ENCODE peak calls at places on chromosomes 11 and 22, in ten cellular contexts. V, N, B, T, D, I, J, R, X and U are unnamed samples. For H3K4me1, the result is how much of the 10 kb centered on the place peaks cover.

GRCh38 chr11:2168286-2169000 is 3.2 kb downstream of the TH start:
- DNase-seq in V (no peak), N (no peak), B (no peak), T (peak), D (no peak), I (no peak), J (no peak), R (no peak), X (no peak), U (no peak)

GRCh38 chr11:34929794-34930763 is 13.7 kb downstream of the PDHX start:
- DNase-seq in V (no peak), N (peak), B (peak), T (no peak), D (no peak), I (no peak), J (no peak), R (peak), X (no peak), U (no peak)

GRCh38 chr11:91978747-91979146 is 245.9 kb upstream of the FAT3 start:
- DNase-seq in V (no peak), N (no peak), B (no peak), T (no peak), D (no peak), I (no peak), J (peak), R (no peak), X (no peak), U (no peak)

GRCh38 chr11:93194673-93195291 is 3.0 kb downstream of the SLC36A4 start:
- DNase-seq in V (no peak), N (no peak), B (no peak), T (peak), D (no peak), I (no peak), J (no peak), R (no peak), X (no peak), U (no peak)

GRCh38 chr11:75644370-75644769 is 24.5 kb downstream of the MAP6 start:
- DNase-seq in V (no peak), N (no peak), B (no peak), T (no peak), D (no peak), I (no peak), J (no peak), R (no peak), X (no peak), U (no peak)

GRCh38 chr11:93521086-93521485 is 22.1 kb downstream of the SMCO4 start:
- DNase-seq in V (no peak), N (no peak), B (no peak), T (peak), D (peak), I (no peak), J (no peak), R (no peak), X (no peak), U (no peak)

GRCh38 chr11:72534859-72535547 is 100.7 kb upstream of the CLPB start:
- DNase-seq in V (no peak), N (no peak), B (no peak), T (no peak), D (no peak), I (no peak), J (no peak), R (peak), X (peak), U (no peak)

GRCh38 chr11:40162901-40163300 is 1296.6 kb downstream of the LRRC4C start:
- DNase-seq in V (no peak), N (no peak), B (no peak), T (peak), D (no peak), I (no peak), J (no peak), R (no peak), X (no peak), U (no peak)

GRCh38 chr11:126475627-126475991 is 120.1 kb downstream of the ST3GAL4 start:
- DNase-seq in V (no peak), N (no peak), B (no peak), T (no peak), D (no peak), I (no peak), J (no peak), R (no peak), X (no peak), U (no peak)

GRCh38 chr11:91742155-91742554 is 482.5 kb upstream of the FAT3 start:
- DNase-seq in V (no peak), N (no peak), B (no peak), T (no peak), D (no peak), I (no peak), J (no peak), R (no peak), X (no peak), U (no peak)

GRCh38 chr11:17405232-17406005 is 17.0 kb upstream of the KCNJ11 start:
- DNase-seq in V (peak), N (peak), B (peak), T (peak), D (no peak), I (peak), J (peak), R (peak), X (peak), U (peak)

GRCh38 chr11:14414470-14415461 is 55.8 kb upstream of the RRAS2 start:
- DNase-seq in V (no peak), N (no peak), B (no peak), T (no peak), D (no peak), I (peak), J (no peak), R (no peak), X (peak), U (no peak)

GRCh38 chr11:4090258-4090657 is 4.3 kb upstream of the RRM1 start:
- DNase-seq in V (no peak), N (no peak), B (no peak), T (no peak), D (no peak), I (no peak), J (no peak), R (no peak), X (no peak), U (no peak)

GRCh38 chr22:40436460-40437431 is 66.4 kb downstream of the SGSM3 start:
- DNase-seq in V (peak), N (no peak), B (no peak), T (no peak), D (peak), I (peak), J (peak), R (peak), X (peak), U (no peak)

GRCh38 chr11:47127213-47127612 is 49.5 kb downstream of the ARFGAP2 start:
- DNase-seq in V (no peak), N (no peak), B (no peak), T (no peak), D (no peak), I (no peak), J (no peak), R (peak), X (peak), U (no peak)

GRCh38 chr11:23471878-23472277 is 611.6 kb upstream of the CCDC179 start:
- DNase-seq in V (no peak), N (no peak), B (no peak), T (no peak), D (no peak), I (no peak), J (no peak), R (no peak), X (no peak), U (no peak)

GRCh38 chr22:36760716-36761115 is 15.2 kb downstream of the IFT27 start:
- DNase-seq in V (no peak), N (no peak), B (no peak), T (no peak), D (no peak), I (no peak), J (no peak), R (peak), X (no peak), U (no peak)

GRCh38 chr11:126345759-126346585 is 9.5 kb upstream of the ST3GAL4 start:
- DNase-seq in V (peak), N (peak), B (peak), T (peak), D (no peak), I (peak), J (no peak), R (peak), X (peak), U (peak)

GRCh38 chr11:80899381-80899780 is 1458.6 kb upstream of the TENM4 start:
- DNase-seq in V (no peak), N (no peak), B (no peak), T (no peak), D (no peak), I (no peak), J (peak), R (no peak), X (no peak), U (no peak)

GRCh38 chr22:20130319-20130718 is 1.3 kb upstream of the ZDHHC8 start:
- DNase-seq in V (no peak), N (no peak), B (no peak), T (no peak), D (no peak), I (no peak), J (no peak), R (peak), X (peak), U (no peak)

GRCh38 chr22:48572951-48573350 is 1254.7 kb downstream of the BRD1 start:
- DNase-seq in V (no peak), N (no peak), B (no peak), T (no peak), D (no peak), I (no peak), J (no peak), R (no peak), X (no peak), U (no peak)

GRCh38 chr11:124693142-124693541 is 19.4 kb downstream of the SPA17 start:
- DNase-seq in V (no peak), N (no peak), B (no peak), T (no peak), D (no peak), I (no peak), J (no peak), R (no peak), X (no peak), U (no peak)

GRCh38 chr22:28820885-28821284 is 20.5 kb upstream of the XBP1 start:
- DNase-seq in V (no peak), N (no peak), B (no peak), T (no peak), D (no peak), I (no peak), J (no peak), R (no peak), X (no peak), U (no peak)

GRCh38 chr22:28826921-28827320 is 26.6 kb upstream of the XBP1 start:
- DNase-seq in V (no peak), N (no peak), B (no peak), T (no peak), D (no peak), I (no peak), J (no peak), R (no peak), X (no peak), U (no peak)

GRCh38 chr22:28819253-28820096 is 19.1 kb upstream of the XBP1 start:
- DNase-seq in V (no peak), N (peak), B (peak), T (no peak), D (peak), I (no peak), J (no peak), R (peak), X (no peak), U (peak)

GRCh38 chr22:28821452-28821851 is 21.1 kb upstream of the XBP1 start:
- DNase-seq in V (no peak), N (no peak), B (no peak), T (no peak), D (no peak), I (no peak), J (no peak), R (no peak), X (no peak), U (peak)

DNA sequence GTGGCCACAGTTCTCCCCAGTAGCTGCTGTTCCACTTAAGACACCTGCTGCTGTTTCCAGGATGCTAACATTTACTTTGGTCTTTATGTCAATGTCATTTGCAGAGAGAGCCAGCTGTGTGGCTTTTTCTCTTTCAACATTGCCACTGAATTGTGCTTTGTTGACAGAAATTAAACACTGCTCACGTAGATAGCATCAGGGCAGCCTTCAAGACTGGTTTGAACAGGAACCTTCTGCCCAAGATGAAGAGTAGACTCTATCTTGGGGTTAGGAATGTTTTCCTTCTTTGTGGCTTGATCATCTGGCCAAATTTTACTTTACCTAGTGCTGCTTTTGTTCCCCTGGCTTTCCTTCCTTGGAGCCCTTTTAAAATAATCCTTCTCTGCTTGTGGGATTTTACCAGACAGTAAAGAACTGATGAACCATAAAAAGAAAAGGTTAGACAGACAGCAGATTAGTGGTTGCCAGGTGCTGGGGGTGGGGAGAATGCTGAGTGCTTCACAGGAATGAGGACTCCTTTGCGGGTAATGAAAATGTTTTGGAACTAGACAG is 22.6 kb upstream of the XBP1 start:
- DNase-seq in V (no peak), N (peak), B (peak), T (no peak), D (peak), I (no peak), J (no peak), R (peak), X (no peak), U (no peak)
- H3K4me1 ChIP-seq in V (under half), N (half or more), B (under half), T (under half), D (half or more), I (under half), J (under half), R (half or more), X (under half), U (half or more)

GRCh38 chr11:128666397-128666796 is 27.5 kb upstream of the FLI1 start:
- DNase-seq in V (no peak), N (no peak), B (no peak), T (no peak), D (no peak), I (no peak), J (no peak), R (no peak), X (no peak), U (no peak)

GRCh38 chr11:128669491-128669890 is 24.4 kb upstream of the FLI1 start:
- DNase-seq in V (no peak), N (no peak), B (no peak), T (no peak), D (no peak), I (peak), J (peak), R (no peak), X (no peak), U (no peak)

GRCh38 chr11:128664286-128664685 is 29.6 kb upstream of the FLI1 start:
- DNase-seq in V (no peak), N (no peak), B (no peak), T (no peak), D (no peak), I (no peak), J (no peak), R (no peak), X (peak), U (no peak)

GRCh38 chr11:128670631-128671030 is 23.2 kb upstream of the FLI1 start:
- DNase-seq in V (no peak), N (no peak), B (no peak), T (no peak), D (no peak), I (no peak), J (no peak), R (no peak), X (no peak), U (no peak)

GRCh38 chr11:128667873-128668272 is 26.0 kb upstream of the FLI1 start:
- DNase-seq in V (no peak), N (no peak), B (no peak), T (no peak), D (no peak), I (peak), J (no peak), R (no peak), X (no peak), U (no peak)
- H3K4me1 ChIP-seq in V (under half), N (under half), B (under half), T (under half), D (under half), I (under half), J (under half), R (under half), X (under half), U (under half)

DNA sequence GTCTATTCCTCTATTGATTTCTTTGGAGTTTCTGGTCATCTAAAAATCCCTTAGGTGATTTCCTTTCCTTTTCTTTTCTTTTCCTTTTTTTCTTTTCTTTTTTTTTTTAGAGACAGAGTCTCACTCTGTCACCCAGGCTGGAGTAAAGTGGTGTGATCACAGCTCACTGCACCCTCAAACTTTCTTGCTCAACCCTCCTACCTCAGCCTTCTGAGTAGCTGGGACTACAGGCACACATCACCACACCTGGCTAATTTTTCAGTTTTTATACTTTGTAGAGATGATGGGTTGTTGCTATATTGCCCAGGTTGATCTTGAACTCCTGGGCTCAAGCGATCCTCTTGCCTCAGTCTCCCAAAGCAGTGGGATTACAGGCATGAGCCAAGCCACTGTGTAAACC is 1.9 kb upstream of the C11orf52 start:
- DNase-seq in V (no peak), N (no peak), B (no peak), T (no peak), D (no peak), I (no peak), J (no peak), R (no peak), X (no peak), U (no peak)
- H3K4me1 ChIP-seq in V (under half), N (under half), B (under half), T (under half), D (under half), I (under half), J (under half), R (under half), X (under half), U (under half)

DNA sequence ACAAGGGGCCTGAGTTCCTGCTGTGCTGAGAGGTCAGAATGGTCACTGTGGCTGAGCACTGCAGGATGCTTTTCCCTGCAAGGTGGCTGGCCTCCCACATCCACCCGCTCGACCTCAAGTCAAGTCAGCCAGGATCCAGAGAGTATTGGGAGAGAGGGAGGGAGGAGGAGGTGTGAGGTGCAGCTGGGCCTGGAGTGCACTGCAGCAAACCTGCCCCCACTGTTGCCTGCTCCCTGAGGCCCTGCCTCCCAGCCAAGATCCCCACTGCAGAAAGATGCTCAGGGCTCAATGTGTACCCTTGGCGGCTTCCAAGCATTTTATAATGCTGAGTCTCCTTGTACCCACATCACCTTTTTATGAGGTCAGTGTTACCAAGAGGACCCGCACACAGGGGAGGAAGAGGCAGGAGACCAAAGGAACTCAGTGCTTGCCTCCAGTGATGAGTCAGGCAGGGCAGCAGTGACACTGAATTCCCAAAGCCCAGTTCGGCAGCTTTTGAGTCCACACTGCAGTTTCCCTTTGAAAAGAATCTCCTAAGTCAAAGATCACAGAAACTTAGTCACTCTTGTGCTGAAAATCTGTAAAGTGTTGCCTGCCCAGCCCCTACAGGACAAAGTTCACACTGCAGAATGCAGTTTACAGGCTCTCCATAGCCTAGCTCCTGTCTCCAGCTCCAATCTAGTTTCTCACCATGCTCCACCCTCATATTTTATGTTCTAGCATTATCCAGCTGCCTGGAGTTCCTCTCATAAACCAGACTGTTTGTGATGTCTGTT is 3.1 kb downstream of the ENDOD1 start:
- DNase-seq in V (no peak), N (no peak), B (peak), T (peak), D (peak), I (peak), J (peak), R (no peak), X (peak), U (no peak)
- H3K4me1 ChIP-seq in V (under half), N (under half), B (under half), T (under half), D (half or more), I (under half), J (under half), R (under half), X (under half), U (under half)

GRCh38 chr22:32804823-32805585 is 3.5 kb downstream of the TIMP3 start:
- DNase-seq in V (peak), N (no peak), B (no peak), T (no peak), D (no peak), I (no peak), J (no peak), R (no peak), X (no peak), U (no peak)
- H3K4me1 ChIP-seq in V (under half), N (under half), B (under half), T (under half), D (under half), I (under half), J (under half), R (under half), X (under half), U (under half)

GRCh38 chr11:67583319-67584204 is at the start of gene GSTP1:
- DNase-seq in V (peak), N (peak), B (peak), T (peak), D (peak), I (peak), J (peak), R (peak), X (peak), U (peak)
- H3K4me1 ChIP-seq in V (under half), N (under half), B (under half), T (under half), D (half or more), I (under half), J (under half), R (half or more), X (under half), U (under half)

GRCh38 chr11:114116357-114116756 is 56.8 kb downstream of the ZBTB16 start:
- DNase-seq in V (no peak), N (no peak), B (no peak), T (no peak), D (no peak), I (no peak), J (no peak), R (no peak), X (no peak), U (no peak)
- H3K4me1 ChIP-seq in V (under half), N (under half), B (under half), T (under half), D (under half), I (under half), J (under half), R (half or more), X (under half), U (half or more)

DNA sequence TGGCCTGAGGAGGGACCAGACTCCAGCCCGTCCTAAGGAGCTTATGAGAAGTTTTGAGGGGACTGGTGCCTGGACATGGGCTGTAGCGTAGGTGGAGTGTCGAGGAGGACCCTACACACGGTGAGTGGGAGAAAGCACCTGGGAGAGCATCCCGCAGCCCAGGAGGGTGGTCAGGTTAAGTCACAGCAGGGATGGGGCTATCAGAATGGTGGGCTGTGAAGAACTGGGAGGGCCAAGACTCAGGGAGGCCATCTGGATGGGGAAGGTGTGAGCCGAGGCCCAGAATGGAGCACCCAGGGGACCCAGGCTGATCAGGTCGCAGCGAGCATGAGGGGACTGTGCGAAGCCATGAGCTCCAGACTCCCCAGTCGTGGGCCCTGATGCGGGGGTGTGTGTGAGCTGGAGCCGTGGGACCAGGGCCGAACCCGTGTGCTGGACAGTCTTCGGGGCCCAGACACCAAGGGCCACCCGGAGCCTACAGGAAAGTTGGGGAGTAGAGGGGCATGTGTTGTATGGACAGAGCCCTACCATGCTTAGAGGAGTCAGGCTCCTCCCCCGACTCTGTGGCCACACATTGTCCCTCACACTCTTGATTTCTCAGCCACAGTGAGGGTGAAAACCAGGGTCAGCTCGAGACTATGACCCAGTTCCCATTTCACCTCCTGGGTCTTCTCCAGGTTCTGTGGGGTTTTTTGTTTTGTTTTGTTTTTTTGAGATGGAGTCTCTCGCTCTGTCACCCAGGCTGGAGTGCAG is 54.3 kb downstream of the BCR start:
- DNase-seq in V (no peak), N (no peak), B (no peak), T (no peak), D (no peak), I (no peak), J (no peak), R (no peak), X (no peak), U (no peak)
- H3K4me1 ChIP-seq in V (under half), N (under half), B (under half), T (under half), D (under half), I (under half), J (under half), R (under half), X (half or more), U (under half)

GRCh38 chr11:65391007-65391406 is 4.6 kb downstream of the FRMD8 start:
- DNase-seq in V (no peak), N (no peak), B (no peak), T (no peak), D (no peak), I (peak), J (no peak), R (no peak), X (peak), U (no peak)
- H3K4me1 ChIP-seq in V (under half), N (under half), B (under half), T (under half), D (under half), I (under half), J (under half), R (half or more), X (under half), U (under half)